ENCODE peak calls at places on chromosomes 3 and 15, in four cellular contexts. G is HuH-7, Z is nucleus accumbens, C is NCI-H345. E is an unnamed sample.

GRCh38 chr15:63155486-63155885 is 1.8 kb downstream of the RPS27L start:
- DNase-seq in G (no peak), Z (no peak), C (no peak), E (no peak)

GRCh38 chr3:178206554-178206953 is 329.7 kb upstream of the KCNMB2 start:
- DNase-seq in G (no peak), Z (no peak), C (no peak), E (no peak)

GRCh38 chr3:19539488-19540395 is 391.4 kb downstream of the KCNH8 start:
- DNase-seq in G (no peak), Z (no peak), C (no peak), E (no peak)

GRCh38 chr3:354433-354832 is 157.9 kb downstream of the CHL1 start:
- DNase-seq in G (peak), Z (peak), C (peak), E (no peak)

GRCh38 chr3:140290105-140290504 is 355.1 kb downstream of the CLSTN2 start:
- DNase-seq in G (no peak), Z (no peak), C (no peak), E (peak)

GRCh38 chr15:42800731-42801474 is 64.0 kb upstream of the CDAN1 start:
- DNase-seq in G (no peak), Z (no peak), C (no peak), E (peak)

GRCh38 chr3:59265566-59265965 is 215.7 kb upstream of the CFAP20DC start:
- DNase-seq in G (no peak), Z (no peak), C (no peak), E (no peak)

GRCh38 chr3:44301746-44302145 is 36.8 kb upstream of the TCAIM start:
- DNase-seq in G (no peak), Z (no peak), C (no peak), E (no peak)

GRCh38 chr3:188400494-188401243 is 246.7 kb downstream of the LPP start:
- DNase-seq in G (no peak), Z (no peak), C (no peak), E (no peak)

GRCh38 chr15:87368511-87368910 is 888.0 kb downstream of the NTRK3 start:
- DNase-seq in G (no peak), Z (no peak), C (no peak), E (no peak)